ENCODE peak calls at places on chromosomes 12 and 14, in eight cellular contexts. Q is activated CD4-positive, alpha-beta T cell treated with anti-CD3 and anti-CD28 coated beads, Interleukin-2, amount 10 ng/mL, durations not matched to agents 7 days and 5 days; Y is NT2/D1; G is stimulated activated naive CD8-positive, alpha-beta T cell treated with anti-CD3 and anti-CD28 coated beads, Interleukin-15, Interleukin-2, amounts not matched to agents 100 U/mL and 50 U/mL, for 24 hours; W is pancreas; K is fibroblast of the conjunctiva; O is tibial artery; P is GM12891. C is an unnamed sample.

GRCh38 chr14:22303589-22304195 is 285.3 kb downstream of the DAD1 start:
- DNase-seq in O (no peak), W (no peak), Y (no peak), G (no peak), Q (no peak), P (no peak), K (no peak), C (no peak)

GRCh38 chr12:91687052-91688017 is 458.3 kb downstream of the BTG1 start:
- DNase-seq in P (no peak), Q (peak), W (no peak), G (peak), K (no peak), O (no peak), Y (no peak), C (no peak)

GRCh38 chr12:1628671-1629337 is at the start of gene WNT5B:
- DNase-seq in P (no peak), Q (no peak), K (no peak), W (no peak), Y (no peak), O (no peak), G (no peak), C (no peak)

GRCh38 chr14:22420598-22421186 is 168.3 kb downstream of the DAD1 start:
- DNase-seq in Y (no peak), K (no peak), G (no peak), P (no peak), Q (no peak), W (no peak), O (no peak), C (no peak)

GRCh38 chr12:131856366-131857097 is 28.3 kb downstream of the MMP17 start:
- DNase-seq in K (no peak), Q (no peak), O (no peak), P (no peak), G (no peak), Y (no peak), W (no peak), C (no peak)

GRCh38 chr14:104882325-104882973 is 17.4 kb downstream of the CEP170B start:
- DNase-seq in G (peak), P (peak), W (peak), Q (peak), O (no peak), Y (no peak), K (no peak), C (no peak)

GRCh38 chr14:34043627-34044372 is 92.9 kb upstream of the EGLN3 start:
- DNase-seq in O (no peak), P (no peak), K (no peak), Q (peak), G (peak), W (no peak), Y (no peak), C (no peak)

GRCh38 chr12:90013409-90013808 is 304.8 kb upstream of the ATP2B1 start:
- DNase-seq in G (no peak), O (no peak), Y (no peak), W (no peak), K (no peak), Q (no peak), P (no peak), C (no peak)

GRCh38 chr14:34081126-34081575 is 130.3 kb upstream of the EGLN3 start:
- DNase-seq in Q (no peak), G (no peak), K (no peak), W (no peak), P (no peak), Y (no peak), O (no peak), C (no peak)

GRCh38 chr12:16062611-16063010 is 151.5 kb downstream of the DERA start:
- DNase-seq in Y (no peak), G (no peak), P (no peak), W (no peak), K (no peak), Q (no peak), O (no peak), C (no peak)

GRCh38 chr14:100294213-100294962 is 11.9 kb downstream of the SLC25A29 start:
- DNase-seq in P (no peak), O (peak), K (no peak), Q (no peak), W (peak), Y (no peak), G (no peak), C (peak)

GRCh38 chr14:58947156-58947555 is 241.3 kb upstream of the DAAM1 start:
- DNase-seq in Q (no peak), G (no peak), Y (no peak), P (no peak), K (no peak), O (no peak), W (no peak), C (no peak)

GRCh38 chr12:11743748-11744147 is 94.3 kb downstream of the ETV6 start:
- DNase-seq in Q (no peak), Y (peak), K (no peak), P (no peak), W (no peak), G (no peak), O (no peak), C (no peak)

GRCh38 chr12:51820721-51821422 is 27.6 kb downstream of the FIGNL2 start:
- DNase-seq in O (no peak), K (no peak), Y (peak), Q (peak), P (peak), W (peak), G (peak), C (no peak)

GRCh38 chr12:59708484-59708883 is 112.7 kb downstream of the SLC16A7 start:
- DNase-seq in P (no peak), W (no peak), O (no peak), Q (no peak), G (no peak), K (no peak), Y (no peak), C (no peak)

GRCh38 chr14:39827901-39828655 is 395.8 kb upstream of the FBXO33 start:
- DNase-seq in P (peak), O (no peak), G (no peak), Y (no peak), K (no peak), Q (no peak), W (no peak), C (no peak)

C was measured in sciatic nerve.